ENCODE peak calls at places on chromosomes 6 and 20, in seven cellular contexts. One of them, this sample, is unnamed. For H3K27me3, the result is how much of the 10 kb centered on the place peaks cover.

GRCh38 chr6:75611011-75611701 is 9.5 kb downstream of the SENP6 start:
- DNase-seq in Panc1: no peak
- DNase-seq in adrenal gland: no peak
- DNase-seq in CD8-positive, alpha-beta T cell: no peak
- DNase-seq in suprapubic skin: no peak
- DNase-seq in bronchial epithelial cell: no peak
- DNase-seq in psoas muscle: no peak
- DNase-seq in this sample: no peak

GRCh38 chr6:112416885-112417284 is 69.8 kb downstream of the RFPL4B start:
- DNase-seq in psoas muscle: no peak
- DNase-seq in Panc1: no peak
- DNase-seq in bronchial epithelial cell: no peak
- DNase-seq in CD8-positive, alpha-beta T cell: no peak
- DNase-seq in suprapubic skin: peak
- DNase-seq in adrenal gland: no peak
- DNase-seq in this sample: no peak

GRCh38 chr6:30515106-30515505 is 25.8 kb downstream of the HLA-E start:
- DNase-seq in Panc1: no peak
- DNase-seq in suprapubic skin: no peak
- DNase-seq in CD8-positive, alpha-beta T cell: no peak
- DNase-seq in bronchial epithelial cell: no peak
- DNase-seq in adrenal gland: no peak
- DNase-seq in psoas muscle: no peak
- DNase-seq in this sample: no peak

GRCh38 chr6:45929421-45930361 is 86.0 kb downstream of the CLIC5 start:
- DNase-seq in suprapubic skin: no peak
- DNase-seq in bronchial epithelial cell: no peak
- DNase-seq in CD8-positive, alpha-beta T cell: no peak
- DNase-seq in psoas muscle: no peak
- DNase-seq in adrenal gland: no peak
- DNase-seq in Panc1: no peak
- DNase-seq in this sample: no peak

GRCh38 chr20:48463916-48464315 is 363.9 kb downstream of the PREX1 start:
- DNase-seq in adrenal gland: no peak
- DNase-seq in bronchial epithelial cell: peak
- DNase-seq in CD8-positive, alpha-beta T cell: no peak
- DNase-seq in psoas muscle: no peak
- DNase-seq in Panc1: peak
- DNase-seq in suprapubic skin: peak
- DNase-seq in this sample: peak

GRCh38 chr20:13458860-13459451 is 179.8 kb downstream of the TASP1 start:
- DNase-seq in suprapubic skin: no peak
- DNase-seq in psoas muscle: no peak
- DNase-seq in bronchial epithelial cell: peak
- DNase-seq in CD8-positive, alpha-beta T cell: no peak
- DNase-seq in adrenal gland: peak
- DNase-seq in Panc1: peak
- DNase-seq in this sample: peak

GRCh38 chr20:10448270-10449156 is 13.4 kb downstream of the SLX4IP start:
- DNase-seq in psoas muscle: no peak
- DNase-seq in CD8-positive, alpha-beta T cell: no peak
- DNase-seq in Panc1: no peak
- DNase-seq in bronchial epithelial cell: no peak
- DNase-seq in adrenal gland: no peak
- DNase-seq in suprapubic skin: no peak
- DNase-seq in this sample: no peak

GRCh38 chr6:143724876-143725275 is 47.1 kb downstream of the PHACTR2 start:
- DNase-seq in psoas muscle: no peak
- DNase-seq in CD8-positive, alpha-beta T cell: no peak
- DNase-seq in suprapubic skin: no peak
- DNase-seq in adrenal gland: no peak
- DNase-seq in bronchial epithelial cell: no peak
- DNase-seq in Panc1: no peak
- DNase-seq in this sample: no peak

GRCh38 chr6:1313755-1314503 is 2.0 kb downstream of the FOXQ1 start:
- DNase-seq in suprapubic skin: no peak
- DNase-seq in CD8-positive, alpha-beta T cell: no peak
- DNase-seq in adrenal gland: no peak
- DNase-seq in psoas muscle: no peak
- DNase-seq in bronchial epithelial cell: peak
- DNase-seq in Panc1: no peak
- DNase-seq in this sample: no peak

GRCh38 chr20:62643521-62644043 is 1.3 kb downstream of the SLCO4A1 start:
- DNase-seq in psoas muscle: no peak
- DNase-seq in adrenal gland: no peak
- DNase-seq in CD8-positive, alpha-beta T cell: no peak
- DNase-seq in Panc1: no peak
- DNase-seq in bronchial epithelial cell: no peak
- DNase-seq in suprapubic skin: no peak
- DNase-seq in this sample: no peak
- H3K27me3 ChIP-seq in psoas muscle: under half
- H3K27me3 ChIP-seq in adrenal gland: under half
- H3K27me3 ChIP-seq in CD8-positive, alpha-beta T cell: under half
- H3K27me3 ChIP-seq in Panc1: under half
- H3K27me3 ChIP-seq in bronchial epithelial cell: under half
- H3K27me3 ChIP-seq in suprapubic skin: under half
- H3K27me3 ChIP-seq in this sample: under half

GRCh38 chr6:54266400-54266923 is 41.8 kb upstream of the TINAG start:
- DNase-seq in suprapubic skin: no peak
- DNase-seq in bronchial epithelial cell: no peak
- DNase-seq in adrenal gland: no peak
- DNase-seq in Panc1: no peak
- DNase-seq in psoas muscle: no peak
- DNase-seq in CD8-positive, alpha-beta T cell: no peak
- DNase-seq in this sample: no peak
- TF ChIP-seq CTCF in suprapubic skin: no peak
- TF ChIP-seq CTCF in bronchial epithelial cell: no peak
- TF ChIP-seq CTCF in adrenal gland: no peak
- TF ChIP-seq CTCF in Panc1: peak
- TF ChIP-seq CTCF in psoas muscle: no peak
- TF ChIP-seq CTCF in CD8-positive, alpha-beta T cell: no peak
- TF ChIP-seq CTCF in this sample: peak

GRCh38 chr6:136012198-136012884 is 160.8 kb downstream of the PDE7B start:
- DNase-seq in suprapubic skin: no peak
- DNase-seq in bronchial epithelial cell: peak
- DNase-seq in CD8-positive, alpha-beta T cell: no peak
- DNase-seq in Panc1: no peak
- DNase-seq in adrenal gland: no peak
- DNase-seq in psoas muscle: no peak
- DNase-seq in this sample: peak
- H3K4me3 ChIP-seq in suprapubic skin: no peak
- H3K4me3 ChIP-seq in bronchial epithelial cell: no peak
- H3K4me3 ChIP-seq in CD8-positive, alpha-beta T cell: no peak
- H3K4me3 ChIP-seq in Panc1: no peak
- H3K4me3 ChIP-seq in adrenal gland: no peak
- H3K4me3 ChIP-seq in psoas muscle: no peak
- H3K4me3 ChIP-seq in this sample: peak

GRCh38 chr6:117266948-117267347 is 1.6 kb downstream of the VGLL2 start:
- DNase-seq in suprapubic skin: no peak
- DNase-seq in adrenal gland: no peak
- DNase-seq in CD8-positive, alpha-beta T cell: no peak
- DNase-seq in psoas muscle: no peak
- DNase-seq in Panc1: no peak
- DNase-seq in bronchial epithelial cell: no peak
- DNase-seq in this sample: no peak
- H3K27me3 ChIP-seq in suprapubic skin: half or more
- H3K27me3 ChIP-seq in adrenal gland: half or more
- H3K27me3 ChIP-seq in CD8-positive, alpha-beta T cell: under half
- H3K27me3 ChIP-seq in psoas muscle: under half
- H3K27me3 ChIP-seq in Panc1: half or more
- H3K27me3 ChIP-seq in bronchial epithelial cell: half or more
- H3K27me3 ChIP-seq in this sample: half or more

GRCh38 chr20:52941803-52942202 is 30.4 kb upstream of the TSHZ2 start:
- DNase-seq in psoas muscle: no peak
- DNase-seq in bronchial epithelial cell: no peak
- DNase-seq in Panc1: no peak
- DNase-seq in CD8-positive, alpha-beta T cell: no peak
- DNase-seq in suprapubic skin: no peak
- DNase-seq in adrenal gland: no peak
- DNase-seq in this sample: no peak

GRCh38 chr20:52936368-52936986 is 35.7 kb upstream of the TSHZ2 start:
- DNase-seq in bronchial epithelial cell: no peak
- DNase-seq in CD8-positive, alpha-beta T cell: no peak
- DNase-seq in adrenal gland: peak
- DNase-seq in suprapubic skin: no peak
- DNase-seq in Panc1: no peak
- DNase-seq in psoas muscle: no peak
- DNase-seq in this sample: no peak

GRCh38 chr20:52943185-52943841 is 28.8 kb upstream of the TSHZ2 start:
- DNase-seq in CD8-positive, alpha-beta T cell: no peak
- DNase-seq in psoas muscle: no peak
- DNase-seq in adrenal gland: peak
- DNase-seq in Panc1: no peak
- DNase-seq in suprapubic skin: no peak
- DNase-seq in bronchial epithelial cell: peak
- DNase-seq in this sample: no peak

GRCh38 chr20:52933867-52934266 is 38.3 kb upstream of the TSHZ2 start:
- DNase-seq in psoas muscle: no peak
- DNase-seq in Panc1: no peak
- DNase-seq in adrenal gland: no peak
- DNase-seq in suprapubic skin: no peak
- DNase-seq in bronchial epithelial cell: no peak
- DNase-seq in CD8-positive, alpha-beta T cell: no peak
- DNase-seq in this sample: no peak

GRCh38 chr20:52937701-52938100 is 34.5 kb upstream of the TSHZ2 start:
- DNase-seq in psoas muscle: no peak
- DNase-seq in adrenal gland: no peak
- DNase-seq in CD8-positive, alpha-beta T cell: no peak
- DNase-seq in suprapubic skin: no peak
- DNase-seq in Panc1: no peak
- DNase-seq in bronchial epithelial cell: no peak
- DNase-seq in this sample: no peak
- TF ChIP-seq CTCF in psoas muscle: no peak
- TF ChIP-seq CTCF in adrenal gland: no peak
- TF ChIP-seq CTCF in CD8-positive, alpha-beta T cell: no peak
- TF ChIP-seq CTCF in suprapubic skin: no peak
- TF ChIP-seq CTCF in Panc1: peak
- TF ChIP-seq CTCF in bronchial epithelial cell: no peak
- TF ChIP-seq CTCF in this sample: no peak

GRCh38 chr20:62186096-62186426 is 3.2 kb downstream of the MTG2 start:
- DNase-seq in adrenal gland: no peak
- DNase-seq in suprapubic skin: no peak
- DNase-seq in CD8-positive, alpha-beta T cell: no peak
- DNase-seq in Panc1: no peak
- DNase-seq in bronchial epithelial cell: no peak
- DNase-seq in psoas muscle: no peak
- DNase-seq in this sample: no peak
- H3K4me3 ChIP-seq in adrenal gland: no peak
- H3K4me3 ChIP-seq in suprapubic skin: no peak
- H3K4me3 ChIP-seq in CD8-positive, alpha-beta T cell: no peak
- H3K4me3 ChIP-seq in Panc1: no peak
- H3K4me3 ChIP-seq in bronchial epithelial cell: no peak
- H3K4me3 ChIP-seq in psoas muscle: no peak
- H3K4me3 ChIP-seq in this sample: no peak

GRCh38 chr6:33029297-33030184 is 20.1 kb upstream of the HLA-DOA start:
- DNase-seq in Panc1: no peak
- DNase-seq in adrenal gland: peak
- DNase-seq in suprapubic skin: no peak
- DNase-seq in psoas muscle: no peak
- DNase-seq in CD8-positive, alpha-beta T cell: no peak
- DNase-seq in bronchial epithelial cell: peak
- DNase-seq in this sample: peak

GRCh38 chr6:33030245-33030644 is 20.9 kb upstream of the HLA-DOA start:
- DNase-seq in CD8-positive, alpha-beta T cell: no peak
- DNase-seq in adrenal gland: no peak
- DNase-seq in bronchial epithelial cell: no peak
- DNase-seq in psoas muscle: no peak
- DNase-seq in Panc1: no peak
- DNase-seq in suprapubic skin: no peak
- DNase-seq in this sample: no peak

GRCh38 chr6:33023536-33023935 is 14.1 kb upstream of the HLA-DOA start:
- DNase-seq in adrenal gland: no peak
- DNase-seq in CD8-positive, alpha-beta T cell: no peak
- DNase-seq in Panc1: no peak
- DNase-seq in suprapubic skin: no peak
- DNase-seq in bronchial epithelial cell: no peak
- DNase-seq in psoas muscle: no peak
- DNase-seq in this sample: no peak

GRCh38 chr6:33028220-33028849 is 18.9 kb upstream of the HLA-DOA start:
- DNase-seq in CD8-positive, alpha-beta T cell: no peak
- DNase-seq in psoas muscle: no peak
- DNase-seq in Panc1: no peak
- DNase-seq in suprapubic skin: no peak
- DNase-seq in bronchial epithelial cell: no peak
- DNase-seq in adrenal gland: no peak
- DNase-seq in this sample: no peak
- H3K27me3 ChIP-seq in CD8-positive, alpha-beta T cell: under half
- H3K27me3 ChIP-seq in psoas muscle: under half
- H3K27me3 ChIP-seq in Panc1: under half
- H3K27me3 ChIP-seq in suprapubic skin: under half
- H3K27me3 ChIP-seq in bronchial epithelial cell: under half
- H3K27me3 ChIP-seq in adrenal gland: under half
- H3K27me3 ChIP-seq in this sample: under half